ENCODE peak calls at places on chromosomes 3 and 15, in four cellular contexts. X is BE2C, V is endothelial cell of umbilical vein, Q is A549. W is an unnamed sample.
A peak's percentile ranks its signal among the peaks of the same experiment; 100 is the strongest.

GRCh38 chr3:24986635-24987034 is 441.4 kb upstream of the RARB start:
- DNase-seq in X (no peak), Q (no peak), V (no peak), W (no peak)

GRCh38 chr3:181292984-181293383 is 303.4 kb upstream of the DNAJC19 start:
- DNase-seq in X (no peak), Q (no peak), V (peak; percentile 54), W (no peak)

GRCh38 chr15:78341057-78341763 is 1.1 kb downstream of the CRABP1 start:
- DNase-seq in V (no peak), Q (peak; percentile 36), X (no peak), W (no peak)

GRCh38 chr3:52714335-52715302 is 8.7 kb downstream of the SPCS1 start:
- DNase-seq in V (no peak), X (no peak), Q (no peak), W (no peak)

GRCh38 chr15:27465213-27465612 is 494.2 kb downstream of the GABRG3 start:
- DNase-seq in Q (no peak), V (no peak), X (no peak), W (no peak)

GRCh38 chr15:95368211-95368610 is 962.3 kb upstream of the NR2F2 start:
- DNase-seq in X (no peak), Q (no peak), V (peak; percentile 76), W (no peak)

GRCh38 chr3:112303811-112304325 is 9.9 kb upstream of the SLC9C1 start:
- DNase-seq in V (peak; percentile 53), Q (no peak), X (no peak), W (no peak)

GRCh38 chr3:195137638-195138588 is 133.0 kb downstream of the XXYLT1 start:
- DNase-seq in V (no peak), X (no peak), Q (no peak), W (no peak)

GRCh38 chr3:53350652-53351051 is 3.3 kb upstream of the DCP1A start:
- DNase-seq in X (no peak), Q (peak; percentile 67), V (peak; percentile 95), W (peak; percentile 51)

GRCh38 chr3:4292301-4292700 is 10.9 kb upstream of the SETMAR start:
- DNase-seq in V (no peak), Q (no peak), X (no peak), W (no peak)

GRCh38 chr15:31062310-31062964 is 39.1 kb downstream of the TRPM1 start:
- DNase-seq in X (no peak), V (peak; percentile 22), Q (no peak), W (no peak)

GRCh38 chr3:141452045-141452444 is 34.8 kb upstream of the RASA2 start:
- DNase-seq in V (peak; percentile 83), Q (peak; percentile 82), X (peak; percentile 33), W (peak; percentile 63)

GRCh38 chr15:60326824-60327654 is 70.7 kb downstream of the ANXA2 start:
- DNase-seq in V (peak; percentile 74), X (peak; percentile 35), Q (peak; percentile 67), W (peak; percentile 65)

GRCh38 chr3:12193485-12194165 is 34.9 kb upstream of the TIMP4 start:
- DNase-seq in V (peak; percentile 79), Q (peak; percentile 90), X (no peak), W (no peak)

GRCh38 chr15:35174948-35175347 is 89.9 kb upstream of the NANOGP8 start:
- DNase-seq in Q (no peak), V (no peak), X (no peak), W (no peak)

GRCh38 chr15:46039703-46040102 is 404.9 kb downstream of the SQOR start:
- DNase-seq in X (no peak), V (no peak), Q (no peak), W (no peak)

GRCh38 chr3:101513419-101513986 is 491 bp upstream of the SENP7 start:
- DNase-seq in V (no peak), Q (no peak), X (no peak), W (no peak)

GRCh38 chr15:69031013-69032001 is 16.8 kb downstream of the NOX5 start:
- DNase-seq in V (peak; percentile 35), X (peak; percentile 77), Q (peak; percentile 82), W (no peak)

GRCh38 chr3:72413228-72413627 is 435.0 kb downstream of the SHQ1 start:
- DNase-seq in X (no peak), Q (no peak), V (peak; percentile 83), W (no peak)

GRCh38 chr3:100603449-100603848 is 6.0 kb upstream of the ADGRG7 start:
- DNase-seq in V (peak; percentile 13), X (peak; percentile 19), Q (peak; percentile 59), W (no peak)

GRCh38 chr3:32413845-32414526 is 22.3 kb downstream of the CMTM7 start:
- DNase-seq in X (no peak), V (no peak), Q (no peak), W (no peak)

GRCh38 chr3:140204271-140204984 is 269.4 kb downstream of the CLSTN2 start:
- DNase-seq in V (no peak), X (no peak), Q (no peak), W (no peak)

GRCh38 chr3:39150803-39151631 is 2.4 kb downstream of the CSRNP1 start:
- DNase-seq in Q (peak; percentile 88), V (peak; percentile 95), X (peak; percentile 56), W (no peak)

GRCh38 chr3:134693804-134694203 is 43.0 kb upstream of the KY start:
- DNase-seq in X (no peak), V (no peak), Q (no peak), W (no peak)

GRCh38 chr3:37892917-37893595 is 31.4 kb downstream of the CTDSPL start:
- DNase-seq in X (no peak), V (peak; percentile 65), Q (no peak), W (no peak)

GRCh38 chr3:194257030-194257657 is 94.0 kb downstream of the CPN2 start:
- DNase-seq in X (no peak), V (no peak), Q (no peak), W (no peak)

GRCh38 chr15:86125775-86126174 is 46.1 kb downstream of the AGBL1 start:
- DNase-seq in X (no peak), V (no peak), Q (no peak), W (no peak)

GRCh38 chr3:184338538-184338945 is 1.1 kb downstream of the FAM131A start:
- DNase-seq in V (peak; percentile 84), Q (no peak), X (peak; percentile 96), W (no peak)

GRCh38 chr3:57080171-57080570 is 19.7 kb downstream of the SPATA12 start:
- DNase-seq in V (no peak), X (no peak), Q (no peak), W (no peak)
- H3K4me3 ChIP-seq in V (no peak overlapping the region), X (no peak overlapping the region), Q (no peak overlapping the region), W (no peak overlapping the region)

DNA sequence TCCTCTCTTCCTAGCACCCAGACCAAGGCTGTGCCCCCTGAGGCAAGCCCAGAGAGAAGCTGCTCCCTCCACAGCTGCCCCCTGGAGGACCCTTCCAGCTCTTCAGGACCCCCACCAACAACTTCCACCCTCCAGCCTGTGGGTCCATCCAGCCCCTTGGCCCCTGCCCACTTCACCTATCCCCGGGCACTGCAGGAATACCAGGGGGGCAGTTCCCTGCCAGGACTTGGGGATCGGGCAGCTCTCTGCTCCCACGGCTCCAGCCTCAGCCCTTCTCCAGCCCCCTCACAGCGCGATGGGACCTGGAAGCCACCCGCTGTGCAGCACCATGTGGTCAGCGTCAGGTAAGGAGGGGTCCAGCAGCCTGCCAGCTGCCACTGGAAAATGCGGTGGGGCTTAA is 5.6 kb downstream of the DISP2 start:
- DNase-seq in V (no peak), Q (no peak), X (no peak), W (no peak)
- H3K4me3 ChIP-seq in V (no peak overlapping the region), Q (no peak overlapping the region), X (no peak overlapping the region), W (no peak overlapping the region)

DNA sequence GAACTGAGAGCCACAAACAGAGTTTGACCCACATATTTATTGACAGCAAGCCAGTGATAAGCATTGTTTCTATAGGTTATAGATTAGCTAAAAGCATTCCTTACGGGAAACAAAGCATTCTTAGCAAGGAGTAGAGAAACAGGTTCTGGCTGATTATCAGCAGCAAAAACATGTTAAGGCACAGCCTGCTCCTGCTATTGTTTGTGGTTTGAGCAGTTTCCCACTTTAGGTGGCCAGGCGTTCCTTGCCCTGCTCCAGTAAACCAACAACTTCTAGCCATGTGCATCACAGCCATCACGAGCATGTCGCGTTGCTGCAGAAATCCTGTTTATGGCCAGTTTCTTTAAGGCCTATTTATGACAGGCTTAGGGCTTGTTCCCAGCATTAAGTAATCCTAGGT is 44.7 kb upstream of the C2CD4B start:
- DNase-seq in V (no peak), X (no peak), Q (no peak), W (no peak)
- H3K4me3 ChIP-seq in V (no peak overlapping the region), X (no peak overlapping the region), Q (no peak overlapping the region), W (no peak overlapping the region)

GRCh38 chr3:182327196-182327681 is 466.1 kb upstream of the ATP11B start:
- DNase-seq in V (no peak), X (peak; percentile 83), Q (no peak), W (no peak)
- H3K4me3 ChIP-seq in V (no peak overlapping the region), X (peak overlapping the region; percentile 42), Q (no peak overlapping the region), W (no peak overlapping the region)

GRCh38 chr15:63076136-63077005 is 33.8 kb downstream of the TPM1 start:
- DNase-seq in X (no peak), Q (no peak), V (no peak), W (no peak)
- H3K4me3 ChIP-seq in X (no peak overlapping the region), Q (no peak overlapping the region), V (no peak overlapping the region), W (no peak overlapping the region)

GRCh38 chr3:58000713-58001467 is 7.3 kb upstream of the FLNB start:
- DNase-seq in Q (no peak), X (no peak), V (no peak), W (no peak)

GRCh38 chr3:58000306-58000705 is 7.9 kb upstream of the FLNB start:
- DNase-seq in V (no peak), X (no peak), Q (no peak), W (no peak)

GRCh38 chr3:57999423-58000115 is 8.7 kb upstream of the FLNB start:
- DNase-seq in V (peak; percentile 35), X (no peak), Q (peak; percentile 70), W (no peak)

GRCh38 chr3:58001979-58002378 is 6.2 kb upstream of the FLNB start:
- DNase-seq in Q (no peak), X (no peak), V (no peak), W (no peak)

DNA sequence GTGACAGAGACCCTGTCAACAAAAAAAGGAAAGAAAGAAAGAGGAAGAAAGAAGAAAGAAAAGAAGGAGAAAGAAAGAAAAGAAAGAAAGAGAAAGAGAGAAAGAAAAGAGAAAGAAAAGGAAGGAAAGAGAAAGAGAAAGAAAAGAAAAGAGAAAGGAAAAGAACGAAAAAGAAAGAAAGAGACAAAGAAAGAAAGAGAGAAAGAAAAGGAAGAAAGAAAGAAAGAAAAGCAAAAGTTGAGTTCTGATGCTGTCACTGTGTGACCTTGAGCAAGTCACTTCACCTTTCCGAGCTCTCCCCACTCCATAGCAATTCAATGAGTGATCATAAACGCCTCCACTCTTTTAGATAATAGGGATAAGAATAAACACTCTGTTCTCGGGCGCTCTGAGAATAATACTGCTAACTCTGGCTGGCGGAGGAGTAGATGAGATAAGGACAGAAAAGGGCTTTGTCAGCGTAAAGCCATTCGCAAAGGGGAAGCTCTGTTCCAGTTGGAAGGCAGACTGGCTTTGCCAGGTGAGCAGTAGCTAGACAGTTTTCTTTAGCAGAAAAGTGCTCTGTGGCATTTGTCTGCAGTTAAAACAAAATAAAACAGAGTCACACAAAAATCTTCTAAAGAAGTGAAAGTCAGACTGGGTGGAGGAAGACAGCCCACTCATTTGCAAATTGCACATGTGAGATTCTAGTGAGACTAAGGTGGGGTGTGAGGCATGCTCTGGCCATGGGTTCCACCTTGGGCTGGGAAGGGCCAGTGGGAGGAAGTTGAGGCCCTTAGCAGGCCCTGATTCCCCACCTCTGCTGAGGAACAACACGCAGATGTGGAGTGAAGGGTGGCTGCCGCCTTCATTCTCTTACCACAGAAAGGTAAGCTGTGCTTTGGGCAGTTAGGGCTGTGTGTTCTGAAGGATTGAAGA is 9.6 kb upstream of the FLNB start:
- DNase-seq in X (peak; percentile 10), V (peak; percentile 54), Q (no peak), W (no peak)
- H3K4me3 ChIP-seq in X (peak overlapping the region; percentile 33), V (no peak overlapping the region), Q (no peak overlapping the region), W (no peak overlapping the region)

W was measured in Jurkat, Clone E6-1.